ENCODE peak calls at places on chromosome 18, in four cellular contexts. One of them, this sample, is unnamed.

GRCh38 chr18:79775441-79776221 is 22.1 kb upstream of the KCNG2 start:
- DNase-seq in A549: no peak
- DNase-seq in ovary: no peak
- DNase-seq in gastrocnemius medialis: no peak
- DNase-seq in this sample: no peak

GRCh38 chr18:49768051-49768391 is 45.3 kb downstream of the ACAA2 start:
- DNase-seq in A549: peak; percentile 61
- DNase-seq in ovary: no peak
- DNase-seq in gastrocnemius medialis: no peak
- DNase-seq in this sample: peak; percentile 72

GRCh38 chr18:35407871-35408481 is 30.8 kb upstream of the ZNF396 start:
- DNase-seq in A549: peak; percentile 63
- DNase-seq in ovary: no peak
- DNase-seq in gastrocnemius medialis: peak; percentile 12
- DNase-seq in this sample: peak; percentile 83

GRCh38 chr18:23388357-23388756 is 64.7 kb upstream of the RIOK3 start:
- DNase-seq in A549: no peak
- DNase-seq in ovary: no peak
- DNase-seq in gastrocnemius medialis: no peak
- DNase-seq in this sample: peak; percentile 28

GRCh38 chr18:45423664-45424063 is 191.6 kb upstream of the SLC14A2 start:
- DNase-seq in A549: no peak
- DNase-seq in ovary: no peak
- DNase-seq in gastrocnemius medialis: no peak
- DNase-seq in this sample: no peak

GRCh38 chr18:79487198-79488165 is 91.8 kb downstream of the NFATC1 start:
- DNase-seq in A549: no peak
- DNase-seq in ovary: no peak
- DNase-seq in gastrocnemius medialis: no peak
- DNase-seq in this sample: peak; percentile 44

GRCh38 chr18:78873916-78874505 is 105.6 kb upstream of the SALL3 start:
- DNase-seq in A549: no peak
- DNase-seq in ovary: no peak
- DNase-seq in gastrocnemius medialis: no peak
- DNase-seq in this sample: no peak

GRCh38 chr18:8229040-8229439 is 380.2 kb upstream of the RAB12 start:
- DNase-seq in A549: no peak
- DNase-seq in ovary: no peak
- DNase-seq in gastrocnemius medialis: no peak
- DNase-seq in this sample: no peak

GRCh38 chr18:61157451-61157850 is 175.8 kb upstream of the CDH20 start:
- DNase-seq in A549: no peak
- DNase-seq in ovary: no peak
- DNase-seq in gastrocnemius medialis: no peak
- DNase-seq in this sample: no peak

GRCh38 chr18:24831871-24832665 is 371.6 kb downstream of the HRH4 start:
- DNase-seq in A549: no peak
- DNase-seq in ovary: no peak
- DNase-seq in gastrocnemius medialis: no peak
- DNase-seq in this sample: no peak

GRCh38 chr18:63617049-63617995 is 26.7 kb downstream of the SERPINB4 start:
- DNase-seq in A549: no peak
- DNase-seq in ovary: no peak
- DNase-seq in gastrocnemius medialis: no peak
- DNase-seq in this sample: no peak

GRCh38 chr18:8828798-8829197 is 123.4 kb downstream of the MTCL1 start:
- DNase-seq in A549: no peak
- DNase-seq in ovary: no peak
- DNase-seq in gastrocnemius medialis: no peak
- DNase-seq in this sample: no peak

GRCh38 chr18:8322486-8322885 is 286.8 kb upstream of the RAB12 start:
- DNase-seq in A549: no peak
- DNase-seq in ovary: no peak
- DNase-seq in gastrocnemius medialis: no peak
- DNase-seq in this sample: no peak

GRCh38 chr18:31942301-31942998 is 478 bp downstream of the TRAPPC8 start:
- DNase-seq in A549: peak; percentile 1
- DNase-seq in ovary: peak; percentile 11
- DNase-seq in gastrocnemius medialis: peak; percentile 3
- DNase-seq in this sample: peak; percentile 73

GRCh38 chr18:32899819-32900218 is 127.0 kb upstream of the KLHL14 start:
- DNase-seq in A549: no peak
- DNase-seq in ovary: no peak
- DNase-seq in gastrocnemius medialis: no peak
- DNase-seq in this sample: no peak

GRCh38 chr18:40159141-40160017 is 1795.7 kb upstream of the PIK3C3 start:
- DNase-seq in A549: peak; percentile 21
- DNase-seq in ovary: no peak
- DNase-seq in gastrocnemius medialis: no peak
- DNase-seq in this sample: no peak

GRCh38 chr18:45828917-45829811 is 3.7 kb downstream of the SIGLEC15 start:
- DNase-seq in A549: no peak
- DNase-seq in ovary: no peak
- DNase-seq in gastrocnemius medialis: no peak
- DNase-seq in this sample: peak; percentile 23

GRCh38 chr18:7459851-7460774 is 107.0 kb upstream of the PTPRM start:
- DNase-seq in A549: no peak
- DNase-seq in ovary: peak; percentile 20
- DNase-seq in gastrocnemius medialis: no peak
- DNase-seq in this sample: no peak

GRCh38 chr18:2846638-2847340 is at the start of gene EMILIN2:
- DNase-seq in A549: no peak
- DNase-seq in ovary: peak; percentile 66
- DNase-seq in gastrocnemius medialis: peak; percentile 21
- DNase-seq in this sample: peak; percentile 62

GRCh38 chr18:73615506-73615905 is 532.1 kb downstream of the FBXO15 start:
- DNase-seq in A549: no peak
- DNase-seq in ovary: no peak
- DNase-seq in gastrocnemius medialis: no peak
- DNase-seq in this sample: no peak

GRCh38 chr18:9683418-9684396 is 24.4 kb upstream of the RAB31 start:
- DNase-seq in A549: peak; percentile 83
- DNase-seq in ovary: peak; percentile 52
- DNase-seq in gastrocnemius medialis: no peak
- DNase-seq in this sample: peak; percentile 13

GRCh38 chr18:60018801-60019462 is 119.1 kb downstream of the PMAIP1 start:
- DNase-seq in A549: no peak
- DNase-seq in ovary: no peak
- DNase-seq in gastrocnemius medialis: no peak
- DNase-seq in this sample: no peak

GRCh38 chr18:23722646-23723045 is 33.4 kb downstream of the LAMA3 start:
- DNase-seq in A549: no peak
- DNase-seq in ovary: no peak
- DNase-seq in gastrocnemius medialis: no peak
- DNase-seq in this sample: no peak

GRCh38 chr18:62245177-62245576 is 58.1 kb downstream of the RELCH start:
- DNase-seq in A549: no peak
- DNase-seq in ovary: no peak
- DNase-seq in gastrocnemius medialis: no peak
- DNase-seq in this sample: no peak

GRCh38 chr18:62249478-62250097 is 62.5 kb downstream of the RELCH start:
- DNase-seq in A549: peak; percentile 80
- DNase-seq in ovary: peak; percentile 56
- DNase-seq in gastrocnemius medialis: peak; percentile 11
- DNase-seq in this sample: peak; percentile 98

GRCh38 chr18:62242955-62243354 is 55.9 kb downstream of the RELCH start:
- DNase-seq in A549: no peak
- DNase-seq in ovary: no peak
- DNase-seq in gastrocnemius medialis: no peak
- DNase-seq in this sample: no peak

GRCh38 chr18:62248313-62248712 is 61.3 kb downstream of the RELCH start:
- DNase-seq in A549: no peak
- DNase-seq in ovary: no peak
- DNase-seq in gastrocnemius medialis: no peak
- DNase-seq in this sample: no peak

GRCh38 chr18:62245699-62246098 is 58.6 kb downstream of the RELCH start:
- DNase-seq in A549: no peak
- DNase-seq in ovary: no peak
- DNase-seq in gastrocnemius medialis: no peak
- DNase-seq in this sample: no peak
- TF ChIP-seq CTCF in A549: no peak
- TF ChIP-seq CTCF in ovary: no peak
- TF ChIP-seq CTCF in gastrocnemius medialis: no peak
- TF ChIP-seq CTCF in this sample: no peak

GRCh38 chr18:51195602-51196115 is 1.8 kb downstream of the MEX3C start:
- DNase-seq in A549: peak; percentile 54
- DNase-seq in ovary: no peak
- DNase-seq in gastrocnemius medialis: no peak
- DNase-seq in this sample: no peak
- H3K4me1 ChIP-seq in A549: peaks cover 36% of the 10 kb centered on the region
- H3K4me1 ChIP-seq in ovary: peaks cover 11% of the 10 kb centered on the region
- H3K4me1 ChIP-seq in gastrocnemius medialis: peaks cover 41% of the 10 kb centered on the region
- H3K4me1 ChIP-seq in this sample: peaks cover 13% of the 10 kb centered on the region

DNA sequence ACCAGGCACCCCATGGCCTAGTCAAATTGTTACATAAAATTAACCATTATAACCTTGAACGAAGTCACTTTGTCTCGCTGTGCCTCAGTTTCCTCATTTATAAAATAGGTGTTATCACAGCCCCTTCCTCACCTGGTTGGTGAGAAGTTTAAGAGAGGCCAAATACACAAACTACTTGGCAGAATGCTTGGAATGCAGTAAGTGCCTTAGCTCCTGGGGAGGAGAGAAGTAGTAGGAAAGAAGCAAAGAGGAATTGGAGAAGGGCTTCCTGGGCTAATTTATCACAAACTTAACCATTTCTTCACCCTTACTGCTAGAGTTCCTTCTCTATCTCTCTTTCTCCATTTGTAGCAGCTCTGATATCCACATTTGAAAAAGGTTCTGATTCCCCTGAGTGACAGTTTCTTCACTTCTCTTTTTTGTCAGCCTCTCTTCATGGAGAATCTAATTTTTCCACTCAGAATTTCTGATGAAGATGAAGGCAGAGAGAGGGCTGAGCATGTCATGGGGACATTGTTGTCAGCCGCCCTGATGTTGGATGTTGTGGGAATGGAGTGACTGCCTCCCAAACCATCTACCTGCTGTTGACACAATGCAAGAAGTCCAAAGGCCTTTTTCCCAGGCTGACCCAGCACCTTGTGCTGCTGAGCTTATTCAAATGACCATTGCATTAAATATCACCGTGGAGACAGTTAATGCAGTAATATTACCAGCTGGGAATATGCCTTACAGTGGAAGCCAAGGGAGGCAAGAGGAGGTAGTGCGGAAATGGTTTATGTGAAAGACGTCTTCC is 60.4 kb downstream of the BOD1L2 start:
- DNase-seq in A549: no peak
- DNase-seq in ovary: no peak
- DNase-seq in gastrocnemius medialis: no peak
- DNase-seq in this sample: no peak
- H3K4me3 ChIP-seq in A549: no peak overlapping the region
- H3K4me3 ChIP-seq in ovary: no peak overlapping the region
- H3K4me3 ChIP-seq in gastrocnemius medialis: no peak overlapping the region
- H3K4me3 ChIP-seq in this sample: no peak overlapping the region

DNA sequence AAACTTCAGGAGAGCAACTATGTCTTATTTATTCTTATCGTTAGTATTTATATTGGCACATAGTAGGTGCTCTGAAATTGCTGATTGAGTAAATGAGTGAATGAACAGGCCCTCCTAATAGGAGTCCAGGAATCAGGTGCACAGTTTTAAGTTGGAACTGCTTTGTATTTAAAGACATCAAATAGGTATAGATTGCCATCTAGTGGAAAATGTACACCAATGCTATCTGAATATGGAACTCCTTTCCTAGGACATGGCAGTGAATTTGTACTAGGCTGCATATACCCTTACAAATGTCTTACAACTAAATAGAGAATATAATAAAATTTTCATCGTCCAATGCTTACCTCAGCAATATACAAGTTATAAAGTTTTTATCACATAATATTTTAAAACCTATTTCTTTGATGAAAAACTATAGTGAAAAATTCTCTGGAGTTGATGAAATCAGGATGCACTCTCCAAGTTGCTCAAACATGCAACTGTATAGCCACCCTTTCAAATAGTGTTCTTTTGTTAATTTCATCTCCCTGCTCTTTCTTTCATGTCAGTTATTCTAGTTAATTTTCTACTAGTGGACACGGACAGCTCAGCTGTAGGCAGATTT is 318.9 kb upstream of the SYT4 start:
- DNase-seq in A549: peak; percentile 23
- DNase-seq in ovary: no peak
- DNase-seq in gastrocnemius medialis: no peak
- DNase-seq in this sample: no peak
- TF ChIP-seq CTCF in A549: peak; percentile 41
- TF ChIP-seq CTCF in ovary: no peak
- TF ChIP-seq CTCF in gastrocnemius medialis: no peak
- TF ChIP-seq CTCF in this sample: no peak

GRCh38 chr18:28974504-28974903 is 797.6 kb upstream of the CDH2 start:
- DNase-seq in A549: no peak
- DNase-seq in ovary: no peak
- DNase-seq in gastrocnemius medialis: no peak
- DNase-seq in this sample: no peak

GRCh38 chr18:28973324-28973723 is 796.4 kb upstream of the CDH2 start:
- DNase-seq in A549: no peak
- DNase-seq in ovary: no peak
- DNase-seq in gastrocnemius medialis: no peak
- DNase-seq in this sample: no peak

GRCh38 chr18:28972333-28972732 is 795.4 kb upstream of the CDH2 start:
- DNase-seq in A549: no peak
- DNase-seq in ovary: no peak
- DNase-seq in gastrocnemius medialis: no peak
- DNase-seq in this sample: no peak
- H3K4me1 ChIP-seq in A549: no peaks in the 10 kb centered on the region
- H3K4me1 ChIP-seq in ovary: no peaks in the 10 kb centered on the region
- H3K4me1 ChIP-seq in gastrocnemius medialis: no peaks in the 10 kb centered on the region
- H3K4me1 ChIP-seq in this sample: no peaks in the 10 kb centered on the region

GRCh38 chr18:58438161-58438983 is 190.5 kb downstream of the ALPK2 start:
- DNase-seq in A549: no peak
- DNase-seq in ovary: no peak
- DNase-seq in gastrocnemius medialis: no peak
- DNase-seq in this sample: no peak
- H3K4me3 ChIP-seq in A549: no peak overlapping the region
- H3K4me3 ChIP-seq in ovary: peak overlapping the region; percentile 22
- H3K4me3 ChIP-seq in gastrocnemius medialis: peak overlapping the region; percentile 32
- H3K4me3 ChIP-seq in this sample: no peak overlapping the region

GRCh38 chr18:29436459-29436858 is 1259.5 kb upstream of the CDH2 start:
- DNase-seq in A549: no peak
- DNase-seq in ovary: no peak
- DNase-seq in gastrocnemius medialis: no peak
- DNase-seq in this sample: no peak
- TF ChIP-seq CTCF in A549: no peak
- TF ChIP-seq CTCF in ovary: no peak
- TF ChIP-seq CTCF in gastrocnemius medialis: no peak
- TF ChIP-seq CTCF in this sample: no peak

GRCh38 chr18:75073654-75074053 is 135.3 kb downstream of the PTGR3 start:
- DNase-seq in A549: no peak
- DNase-seq in ovary: no peak
- DNase-seq in gastrocnemius medialis: no peak
- DNase-seq in this sample: no peak

GRCh38 chr18:75072672-75073371 is 136.1 kb downstream of the PTGR3 start:
- DNase-seq in A549: no peak
- DNase-seq in ovary: no peak
- DNase-seq in gastrocnemius medialis: no peak
- DNase-seq in this sample: no peak

GRCh38 chr18:75075429-75075841 is 133.5 kb downstream of the PTGR3 start:
- DNase-seq in A549: no peak
- DNase-seq in ovary: no peak
- DNase-seq in gastrocnemius medialis: no peak
- DNase-seq in this sample: no peak

GRCh38 chr18:75075016-75075305 is 134.0 kb downstream of the PTGR3 start:
- DNase-seq in A549: no peak
- DNase-seq in ovary: no peak
- DNase-seq in gastrocnemius medialis: no peak
- DNase-seq in this sample: no peak

GRCh38 chr18:75074196-75075015 is 134.5 kb downstream of the PTGR3 start:
- DNase-seq in A549: no peak
- DNase-seq in ovary: no peak
- DNase-seq in gastrocnemius medialis: no peak
- DNase-seq in this sample: no peak
- H3K4me1 ChIP-seq in A549: peaks cover 12% of the 10 kb centered on the region
- H3K4me1 ChIP-seq in ovary: no peaks in the 10 kb centered on the region
- H3K4me1 ChIP-seq in gastrocnemius medialis: no peaks in the 10 kb centered on the region
- H3K4me1 ChIP-seq in this sample: no peaks in the 10 kb centered on the region

This sample was measured in mucosa of descending colon.